ENCODE peak calls at places on chromosome 12, in six cellular contexts. One of them, this sample, is unnamed.

GRCh38 chr12:62919827-62920226 is 15.1 kb downstream of the PPM1H start:
- DNase-seq in natural killer cell: no peak
- DNase-seq in frontal cortex: no peak
- DNase-seq in NCI-H748 treated with DMSO at 0.1 percent for 48 hours: peak; percentile 73
- DNase-seq in tibial nerve: no peak
- DNase-seq in naive thymus-derived CD4-positive, alpha-beta T cell: no peak
- DNase-seq in this sample: no peak

GRCh38 chr12:118375348-118375747 is 1.0 kb upstream of the SUDS3 start:
- DNase-seq in naive thymus-derived CD4-positive, alpha-beta T cell: no peak
- DNase-seq in NCI-H748 treated with DMSO at 0.1 percent for 48 hours: no peak
- DNase-seq in frontal cortex: no peak
- DNase-seq in natural killer cell: no peak
- DNase-seq in tibial nerve: no peak
- DNase-seq in this sample: no peak

GRCh38 chr12:65827827-65828231 is 3.5 kb downstream of the HMGA2 start:
- DNase-seq in naive thymus-derived CD4-positive, alpha-beta T cell: no peak
- DNase-seq in frontal cortex: no peak
- DNase-seq in tibial nerve: no peak
- DNase-seq in natural killer cell: no peak
- DNase-seq in NCI-H748 treated with DMSO at 0.1 percent for 48 hours: no peak
- DNase-seq in this sample: no peak

GRCh38 chr12:118061011-118061875 is at the start of gene WSB2:
- DNase-seq in naive thymus-derived CD4-positive, alpha-beta T cell: peak; percentile 44
- DNase-seq in frontal cortex: peak; percentile 90
- DNase-seq in natural killer cell: peak; percentile 50
- DNase-seq in tibial nerve: peak; percentile 69
- DNase-seq in NCI-H748 treated with DMSO at 0.1 percent for 48 hours: peak; percentile 16
- DNase-seq in this sample: peak; percentile 48

GRCh38 chr12:3205742-3206519 is 128.8 kb downstream of the TSPAN9 start:
- DNase-seq in tibial nerve: no peak
- DNase-seq in naive thymus-derived CD4-positive, alpha-beta T cell: no peak
- DNase-seq in natural killer cell: no peak
- DNase-seq in frontal cortex: no peak
- DNase-seq in NCI-H748 treated with DMSO at 0.1 percent for 48 hours: no peak
- DNase-seq in this sample: no peak

GRCh38 chr12:77089701-77090220 is 24.4 kb upstream of the E2F7 start:
- DNase-seq in tibial nerve: no peak
- DNase-seq in naive thymus-derived CD4-positive, alpha-beta T cell: no peak
- DNase-seq in NCI-H748 treated with DMSO at 0.1 percent for 48 hours: no peak
- DNase-seq in natural killer cell: no peak
- DNase-seq in frontal cortex: no peak
- DNase-seq in this sample: no peak

GRCh38 chr12:122982963-122983788 is 2.7 kb downstream of the ARL6IP4 start:
- DNase-seq in NCI-H748 treated with DMSO at 0.1 percent for 48 hours: no peak
- DNase-seq in naive thymus-derived CD4-positive, alpha-beta T cell: no peak
- DNase-seq in tibial nerve: no peak
- DNase-seq in frontal cortex: no peak
- DNase-seq in natural killer cell: no peak
- DNase-seq in this sample: no peak

GRCh38 chr12:56188786-56189335 is 422 bp downstream of the SMARCC2 start:
- DNase-seq in natural killer cell: no peak
- DNase-seq in naive thymus-derived CD4-positive, alpha-beta T cell: peak; percentile 43
- DNase-seq in NCI-H748 treated with DMSO at 0.1 percent for 48 hours: no peak
- DNase-seq in frontal cortex: peak; percentile 29
- DNase-seq in tibial nerve: peak; percentile 22
- DNase-seq in this sample: no peak

GRCh38 chr12:101743242-101743641 is 4.0 kb upstream of the SYCP3 start:
- DNase-seq in frontal cortex: no peak
- DNase-seq in natural killer cell: no peak
- DNase-seq in tibial nerve: no peak
- DNase-seq in naive thymus-derived CD4-positive, alpha-beta T cell: no peak
- DNase-seq in NCI-H748 treated with DMSO at 0.1 percent for 48 hours: no peak
- DNase-seq in this sample: no peak